ENCODE peak calls at places on chromosomes 2 and 18, in six cellular contexts. One of them, this sample, is unnamed.

GRCh38 chr2:40751981-40752380 is 300.1 kb upstream of the SLC8A1 start:
- DNase-seq in K562: no peak
- DNase-seq in astrocyte of the spinal cord: no peak
- DNase-seq in cardiac fibroblast: no peak
- DNase-seq in epithelial cell of proximal tubule: no peak
- DNase-seq in right lobe of liver: no peak
- DNase-seq in this sample: peak

GRCh38 chr2:63378589-63378988 is 209.7 kb downstream of the WDPCP start:
- DNase-seq in K562: peak
- DNase-seq in cardiac fibroblast: no peak
- DNase-seq in epithelial cell of proximal tubule: peak
- DNase-seq in right lobe of liver: no peak
- DNase-seq in astrocyte of the spinal cord: peak
- DNase-seq in this sample: no peak

GRCh38 chr18:63131944-63132818 is 187.4 kb downstream of the BCL2 start:
- DNase-seq in right lobe of liver: no peak
- DNase-seq in cardiac fibroblast: no peak
- DNase-seq in epithelial cell of proximal tubule: no peak
- DNase-seq in astrocyte of the spinal cord: no peak
- DNase-seq in K562: no peak
- DNase-seq in this sample: no peak

GRCh38 chr2:46813680-46814079 is 101.9 kb downstream of the MCFD2 start:
- DNase-seq in astrocyte of the spinal cord: no peak
- DNase-seq in cardiac fibroblast: no peak
- DNase-seq in epithelial cell of proximal tubule: no peak
- DNase-seq in K562: no peak
- DNase-seq in right lobe of liver: no peak
- DNase-seq in this sample: no peak

GRCh38 chr18:58453167-58453804 is 175.6 kb downstream of the ALPK2 start:
- DNase-seq in right lobe of liver: peak
- DNase-seq in cardiac fibroblast: no peak
- DNase-seq in K562: no peak
- DNase-seq in astrocyte of the spinal cord: no peak
- DNase-seq in epithelial cell of proximal tubule: no peak
- DNase-seq in this sample: no peak

GRCh38 chr2:238290079-238290478 is 1.7 kb upstream of the PER2 start:
- DNase-seq in astrocyte of the spinal cord: peak
- DNase-seq in K562: peak
- DNase-seq in cardiac fibroblast: peak
- DNase-seq in right lobe of liver: peak
- DNase-seq in epithelial cell of proximal tubule: no peak
- DNase-seq in this sample: no peak

GRCh38 chr2:118847447-118848172 is at the start of gene EN1:
- DNase-seq in cardiac fibroblast: peak
- DNase-seq in right lobe of liver: no peak
- DNase-seq in epithelial cell of proximal tubule: no peak
- DNase-seq in astrocyte of the spinal cord: peak
- DNase-seq in K562: peak
- DNase-seq in this sample: peak

GRCh38 chr2:109135572-109136185 is 6.7 kb downstream of the SH3RF3 start:
- DNase-seq in epithelial cell of proximal tubule: no peak
- DNase-seq in cardiac fibroblast: peak
- DNase-seq in K562: no peak
- DNase-seq in right lobe of liver: no peak
- DNase-seq in astrocyte of the spinal cord: peak
- DNase-seq in this sample: no peak

GRCh38 chr2:138239902-138240595 is 261.5 kb upstream of the SPOPL start:
- DNase-seq in epithelial cell of proximal tubule: no peak
- DNase-seq in astrocyte of the spinal cord: peak
- DNase-seq in right lobe of liver: no peak
- DNase-seq in K562: no peak
- DNase-seq in cardiac fibroblast: peak
- DNase-seq in this sample: peak

GRCh38 chr2:108910541-108911396 is 78.3 kb downstream of the EDAR start:
- DNase-seq in right lobe of liver: no peak
- DNase-seq in cardiac fibroblast: no peak
- DNase-seq in K562: no peak
- DNase-seq in epithelial cell of proximal tubule: no peak
- DNase-seq in astrocyte of the spinal cord: no peak
- DNase-seq in this sample: no peak

GRCh38 chr18:24677011-24677410 is 216.6 kb downstream of the HRH4 start:
- DNase-seq in astrocyte of the spinal cord: no peak
- DNase-seq in right lobe of liver: no peak
- DNase-seq in epithelial cell of proximal tubule: no peak
- DNase-seq in K562: no peak
- DNase-seq in cardiac fibroblast: no peak
- DNase-seq in this sample: peak

GRCh38 chr2:170276926-170277571 is 99.1 kb downstream of the MYO3B start:
- DNase-seq in K562: no peak
- DNase-seq in right lobe of liver: no peak
- DNase-seq in cardiac fibroblast: no peak
- DNase-seq in astrocyte of the spinal cord: no peak
- DNase-seq in epithelial cell of proximal tubule: no peak
- DNase-seq in this sample: no peak

GRCh38 chr2:163182764-163183354 is 344.3 kb upstream of the KCNH7 start:
- DNase-seq in astrocyte of the spinal cord: peak
- DNase-seq in K562: peak
- DNase-seq in cardiac fibroblast: peak
- DNase-seq in epithelial cell of proximal tubule: no peak
- DNase-seq in right lobe of liver: no peak
- DNase-seq in this sample: peak

GRCh38 chr18:825891-826585 is 14.0 kb upstream of the YES1 start:
- DNase-seq in right lobe of liver: no peak
- DNase-seq in cardiac fibroblast: no peak
- DNase-seq in astrocyte of the spinal cord: no peak
- DNase-seq in epithelial cell of proximal tubule: no peak
- DNase-seq in K562: peak
- DNase-seq in this sample: no peak

GRCh38 chr18:31718386-31718785 is 34.0 kb upstream of the B4GALT6 start:
- DNase-seq in epithelial cell of proximal tubule: no peak
- DNase-seq in right lobe of liver: no peak
- DNase-seq in cardiac fibroblast: no peak
- DNase-seq in K562: no peak
- DNase-seq in astrocyte of the spinal cord: no peak
- DNase-seq in this sample: no peak

GRCh38 chr2:73886357-73886756 is 6.5 kb upstream of the ACTG2 start:
- DNase-seq in K562: no peak
- DNase-seq in cardiac fibroblast: no peak
- DNase-seq in astrocyte of the spinal cord: no peak
- DNase-seq in right lobe of liver: no peak
- DNase-seq in epithelial cell of proximal tubule: no peak
- DNase-seq in this sample: no peak

GRCh38 chr2:170707821-170708795 is 7.0 kb upstream of the SP5 start:
- DNase-seq in astrocyte of the spinal cord: no peak
- DNase-seq in cardiac fibroblast: no peak
- DNase-seq in right lobe of liver: no peak
- DNase-seq in epithelial cell of proximal tubule: no peak
- DNase-seq in K562: peak
- DNase-seq in this sample: no peak

GRCh38 chr18:13254971-13255927 is 36.7 kb downstream of the LDLRAD4 start:
- DNase-seq in K562: no peak
- DNase-seq in epithelial cell of proximal tubule: no peak
- DNase-seq in right lobe of liver: peak
- DNase-seq in astrocyte of the spinal cord: no peak
- DNase-seq in cardiac fibroblast: no peak
- DNase-seq in this sample: no peak

GRCh38 chr2:54559593-54560145 is 103.5 kb downstream of the SPTBN1 start:
- DNase-seq in astrocyte of the spinal cord: peak
- DNase-seq in cardiac fibroblast: peak
- DNase-seq in epithelial cell of proximal tubule: no peak
- DNase-seq in right lobe of liver: no peak
- DNase-seq in K562: peak
- DNase-seq in this sample: peak

GRCh38 chr2:54561795-54562592 is 105.9 kb downstream of the SPTBN1 start:
- DNase-seq in K562: no peak
- DNase-seq in cardiac fibroblast: no peak
- DNase-seq in right lobe of liver: no peak
- DNase-seq in epithelial cell of proximal tubule: no peak
- DNase-seq in astrocyte of the spinal cord: no peak
- DNase-seq in this sample: no peak

GRCh38 chr2:54558976-54559410 is 102.9 kb downstream of the SPTBN1 start:
- DNase-seq in right lobe of liver: no peak
- DNase-seq in epithelial cell of proximal tubule: no peak
- DNase-seq in cardiac fibroblast: no peak
- DNase-seq in astrocyte of the spinal cord: peak
- DNase-seq in K562: peak
- DNase-seq in this sample: no peak

GRCh38 chr2:54560146-54560881 is 104.2 kb downstream of the SPTBN1 start:
- DNase-seq in epithelial cell of proximal tubule: no peak
- DNase-seq in astrocyte of the spinal cord: peak
- DNase-seq in right lobe of liver: peak
- DNase-seq in K562: peak
- DNase-seq in cardiac fibroblast: peak
- DNase-seq in this sample: peak

DNA sequence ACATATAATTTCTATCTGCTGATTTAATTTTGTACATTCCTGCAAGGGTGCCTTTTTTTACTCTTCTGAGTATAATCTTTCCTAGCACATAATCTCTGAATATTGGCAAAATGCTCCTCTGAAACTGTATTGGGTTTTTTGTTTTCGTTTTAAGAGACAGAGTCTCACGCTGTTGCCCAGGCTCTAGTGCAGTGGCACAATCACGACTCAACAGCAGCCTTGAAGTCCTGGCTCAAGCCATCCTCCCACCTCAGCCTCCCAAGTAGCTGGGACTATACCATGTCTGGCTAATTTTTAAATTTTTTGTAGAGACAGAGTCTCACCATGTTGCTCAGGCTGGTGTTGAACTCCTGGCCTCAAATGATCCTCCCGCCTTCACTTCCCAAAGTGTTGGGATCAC is 104.9 kb downstream of the SPTBN1 start:
- DNase-seq in K562: no peak
- DNase-seq in right lobe of liver: no peak
- DNase-seq in astrocyte of the spinal cord: no peak
- DNase-seq in cardiac fibroblast: no peak
- DNase-seq in epithelial cell of proximal tubule: no peak
- DNase-seq in this sample: no peak
- H3K4me3 ChIP-seq in K562: peak
- H3K4me3 ChIP-seq in right lobe of liver: peak
- H3K4me3 ChIP-seq in astrocyte of the spinal cord: peak
- H3K4me3 ChIP-seq in cardiac fibroblast: peak
- H3K4me3 ChIP-seq in epithelial cell of proximal tubule: peak
- H3K4me3 ChIP-seq in this sample: peak

GRCh38 chr2:142841788-142842187 is 35.7 kb upstream of the KYNU start:
- DNase-seq in right lobe of liver: no peak
- DNase-seq in cardiac fibroblast: no peak
- DNase-seq in K562: no peak
- DNase-seq in epithelial cell of proximal tubule: no peak
- DNase-seq in astrocyte of the spinal cord: no peak
- DNase-seq in this sample: no peak
- TF ChIP-seq CTCF in right lobe of liver: no peak
- TF ChIP-seq CTCF in cardiac fibroblast: no peak
- TF ChIP-seq CTCF in K562: no peak
- TF ChIP-seq CTCF in epithelial cell of proximal tubule: no peak
- TF ChIP-seq CTCF in astrocyte of the spinal cord: no peak
- TF ChIP-seq CTCF in this sample: no peak

DNA sequence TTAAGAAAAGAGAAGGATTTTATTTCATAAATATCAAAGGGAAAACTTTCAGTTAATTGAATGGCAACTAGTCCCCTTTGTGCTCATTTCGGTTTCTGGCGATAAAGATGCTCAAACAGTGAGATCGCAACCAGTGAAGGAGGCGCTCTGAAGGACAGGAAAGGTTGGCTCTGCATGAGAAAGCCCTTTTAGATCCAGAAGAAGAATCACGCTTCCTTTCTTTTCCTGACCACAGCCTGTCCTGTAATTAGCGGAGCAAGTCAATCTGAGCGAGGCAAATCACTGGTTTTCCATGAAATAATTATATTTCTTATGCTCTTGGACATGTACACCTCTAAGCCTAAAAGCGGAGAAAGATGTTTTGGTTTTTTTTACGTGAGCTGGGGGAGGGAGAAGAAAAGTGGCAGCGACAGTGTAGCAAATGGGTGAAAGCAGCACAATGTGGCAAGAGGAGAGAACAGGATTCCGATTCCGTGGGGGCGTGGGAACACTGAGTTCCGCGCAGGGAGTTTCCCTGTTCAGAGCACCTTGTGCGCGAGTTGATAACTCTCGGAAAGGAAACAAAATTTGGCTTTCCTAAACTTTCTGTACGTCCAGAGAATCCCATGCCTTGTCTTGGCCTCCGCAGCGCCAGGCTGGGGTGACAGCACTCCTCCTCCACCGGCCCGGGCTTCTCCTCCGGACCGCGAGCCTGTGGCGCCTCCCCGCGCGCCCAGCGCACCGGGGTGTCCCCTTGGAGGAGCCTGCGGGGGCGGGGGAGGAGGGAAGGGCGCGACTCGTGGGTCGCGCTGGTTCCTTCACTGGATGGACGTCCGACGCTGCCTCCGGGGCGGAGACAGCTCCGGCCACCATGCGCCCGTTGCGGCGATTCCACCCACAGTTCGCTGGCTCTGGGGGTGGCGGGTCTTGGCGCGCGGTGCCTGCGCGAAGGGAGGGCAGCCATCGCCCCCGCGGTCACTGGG is 620 bp upstream of the SLC9A2 start:
- DNase-seq in K562: peak
- DNase-seq in astrocyte of the spinal cord: peak
- DNase-seq in epithelial cell of proximal tubule: no peak
- DNase-seq in right lobe of liver: peak
- DNase-seq in cardiac fibroblast: no peak
- DNase-seq in this sample: no peak
- H3K4me3 ChIP-seq in K562: peak
- H3K4me3 ChIP-seq in astrocyte of the spinal cord: peak
- H3K4me3 ChIP-seq in epithelial cell of proximal tubule: peak
- H3K4me3 ChIP-seq in right lobe of liver: peak
- H3K4me3 ChIP-seq in cardiac fibroblast: peak
- H3K4me3 ChIP-seq in this sample: peak

DNA sequence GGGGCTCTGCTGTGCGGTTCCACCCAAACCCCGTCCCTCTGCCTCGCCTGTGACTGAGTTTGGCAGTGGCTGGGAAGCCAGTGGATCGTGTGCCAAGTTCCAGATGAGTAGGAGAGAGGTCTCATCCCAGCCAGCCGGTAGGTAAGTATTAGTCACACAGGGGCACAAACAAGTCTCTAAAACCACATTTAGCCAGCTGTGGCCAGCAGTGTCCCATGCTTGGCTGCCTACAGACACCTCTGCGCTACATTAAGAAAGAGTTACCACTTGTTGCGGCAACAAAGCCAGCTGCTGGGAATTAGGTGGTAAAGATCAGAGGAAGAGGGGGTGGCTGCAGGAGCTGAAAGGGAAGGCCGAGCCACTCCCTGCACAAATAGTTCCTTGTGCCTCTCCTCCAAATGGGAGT is 81.2 kb downstream of the GATA6 start:
- DNase-seq in cardiac fibroblast: no peak
- DNase-seq in right lobe of liver: no peak
- DNase-seq in astrocyte of the spinal cord: peak
- DNase-seq in epithelial cell of proximal tubule: peak
- DNase-seq in K562: no peak
- DNase-seq in this sample: peak
- TF ChIP-seq CTCF in cardiac fibroblast: no peak
- TF ChIP-seq CTCF in right lobe of liver: no peak
- TF ChIP-seq CTCF in astrocyte of the spinal cord: no peak
- TF ChIP-seq CTCF in epithelial cell of proximal tubule: no peak
- TF ChIP-seq CTCF in K562: no peak
- TF ChIP-seq CTCF in this sample: no peak